ENCODE peak calls at places on chromosomes 4 and X, in five cellular contexts. One of them, this sample, is unnamed.

GRCh38 chr4:1714303-1715001 is 2.3 kb upstream of the SLBP start:
- DNase-seq in HFFc6: peak
- DNase-seq in effector CD4-positive, alpha-beta T cell: no peak
- DNase-seq in body of pancreas: no peak
- DNase-seq in amygdala: no peak
- DNase-seq in this sample: no peak

GRCh38 chrX:96791559-96791958 is 92.1 kb upstream of the RPA4 start:
- DNase-seq in HFFc6: no peak
- DNase-seq in amygdala: no peak
- DNase-seq in body of pancreas: peak
- DNase-seq in effector CD4-positive, alpha-beta T cell: no peak
- DNase-seq in this sample: no peak

GRCh38 chrX:154734101-154734781 is 16.6 kb downstream of the GAB3 start:
- DNase-seq in amygdala: no peak
- DNase-seq in HFFc6: peak
- DNase-seq in body of pancreas: peak
- DNase-seq in effector CD4-positive, alpha-beta T cell: peak
- DNase-seq in this sample: peak

GRCh38 chr4:3085948-3086670 is 11.6 kb downstream of the HTT start:
- DNase-seq in amygdala: no peak
- DNase-seq in body of pancreas: no peak
- DNase-seq in HFFc6: no peak
- DNase-seq in effector CD4-positive, alpha-beta T cell: no peak
- DNase-seq in this sample: no peak

GRCh38 chr4:148573284-148573683 is 131.1 kb upstream of the NR3C2 start:
- DNase-seq in HFFc6: no peak
- DNase-seq in body of pancreas: no peak
- DNase-seq in amygdala: no peak
- DNase-seq in effector CD4-positive, alpha-beta T cell: no peak
- DNase-seq in this sample: no peak

GRCh38 chr4:98793658-98794057 is 135.2 kb upstream of the TSPAN5 start:
- DNase-seq in amygdala: no peak
- DNase-seq in HFFc6: no peak
- DNase-seq in body of pancreas: no peak
- DNase-seq in effector CD4-positive, alpha-beta T cell: no peak
- DNase-seq in this sample: no peak

GRCh38 chr4:124713213-124713592 is 671 bp upstream of the ANKRD50 start:
- DNase-seq in body of pancreas: peak
- DNase-seq in effector CD4-positive, alpha-beta T cell: no peak
- DNase-seq in HFFc6: peak
- DNase-seq in amygdala: peak
- DNase-seq in this sample: peak

GRCh38 chr4:166252487-166253402 is 379.7 kb downstream of the TLL1 start:
- DNase-seq in HFFc6: peak
- DNase-seq in effector CD4-positive, alpha-beta T cell: no peak
- DNase-seq in amygdala: no peak
- DNase-seq in body of pancreas: no peak
- DNase-seq in this sample: peak

GRCh38 chr4:183399166-183399565 is 45.3 kb upstream of the CDKN2AIP start:
- DNase-seq in effector CD4-positive, alpha-beta T cell: no peak
- DNase-seq in HFFc6: no peak
- DNase-seq in body of pancreas: no peak
- DNase-seq in amygdala: no peak
- DNase-seq in this sample: no peak

GRCh38 chrX:31423575-31424284 is 351.9 kb upstream of the FTHL17 start:
- DNase-seq in HFFc6: peak
- DNase-seq in effector CD4-positive, alpha-beta T cell: no peak
- DNase-seq in amygdala: no peak
- DNase-seq in body of pancreas: peak
- DNase-seq in this sample: no peak

GRCh38 chrX:72297953-72298730 is 7.6 kb downstream of the CITED1 start:
- DNase-seq in effector CD4-positive, alpha-beta T cell: no peak
- DNase-seq in HFFc6: peak
- DNase-seq in body of pancreas: no peak
- DNase-seq in amygdala: no peak
- DNase-seq in this sample: peak

GRCh38 chrX:136354201-136354600 is 53.4 kb downstream of the ADGRG4 start:
- DNase-seq in effector CD4-positive, alpha-beta T cell: no peak
- DNase-seq in HFFc6: no peak
- DNase-seq in body of pancreas: no peak
- DNase-seq in amygdala: no peak
- DNase-seq in this sample: no peak

GRCh38 chr4:76363556-76364290 is 57.2 kb downstream of the STBD1 start:
- DNase-seq in body of pancreas: no peak
- DNase-seq in HFFc6: no peak
- DNase-seq in amygdala: no peak
- DNase-seq in effector CD4-positive, alpha-beta T cell: no peak
- DNase-seq in this sample: no peak

GRCh38 chr4:3484057-3484973 is 21.2 kb downstream of the DOK7 start:
- DNase-seq in amygdala: no peak
- DNase-seq in HFFc6: no peak
- DNase-seq in effector CD4-positive, alpha-beta T cell: no peak
- DNase-seq in body of pancreas: peak
- DNase-seq in this sample: no peak

GRCh38 chr4:138090145-138090917 is 151.8 kb downstream of the SLC7A11 start:
- DNase-seq in effector CD4-positive, alpha-beta T cell: no peak
- DNase-seq in amygdala: no peak
- DNase-seq in body of pancreas: peak
- DNase-seq in HFFc6: peak
- DNase-seq in this sample: peak

GRCh38 chrX:123167621-123168020 is 16.5 kb upstream of the GRIA3 start:
- DNase-seq in body of pancreas: no peak
- DNase-seq in effector CD4-positive, alpha-beta T cell: no peak
- DNase-seq in amygdala: no peak
- DNase-seq in HFFc6: no peak
- DNase-seq in this sample: no peak

GRCh38 chrX:136899206-136899605 is 18.7 kb upstream of the RBMX start:
- DNase-seq in effector CD4-positive, alpha-beta T cell: no peak
- DNase-seq in body of pancreas: no peak
- DNase-seq in HFFc6: no peak
- DNase-seq in amygdala: no peak
- DNase-seq in this sample: no peak